ENCODE peak calls at places on chromosomes 7 and 10, in four cellular contexts. D, V, N and J are unnamed samples.

GRCh38 chr10:22505923-22506685 is 160.8 kb downstream of the SPAG6 start:
- DNase-seq in D (no peak), V (no peak), N (peak), J (no peak)

GRCh38 chr7:158735935-158736334 is 31.3 kb upstream of the NCAPG2 start:
- DNase-seq in D (no peak), N (no peak), V (no peak), J (no peak)

GRCh38 chr7:142809671-142810070 is 38.9 kb downstream of the PRSS2 start:
- DNase-seq in V (no peak), D (no peak), N (no peak), J (no peak)

GRCh38 chr10:117860135-117860534 is 186.6 kb downstream of the RAB11FIP2 start:
- DNase-seq in N (no peak), V (no peak), D (no peak), J (no peak)

GRCh38 chr7:1588978-1589377 is 19.1 kb upstream of the PSMG3 start:
- DNase-seq in N (no peak), D (no peak), V (no peak), J (no peak)

GRCh38 chr7:44144426-44144967 is 3.4 kb upstream of the MYL7 start:
- DNase-seq in D (no peak), N (no peak), V (no peak), J (peak)

GRCh38 chr10:17001297-17001744 is 128.3 kb downstream of the CUBN start:
- DNase-seq in V (no peak), N (peak), D (no peak), J (no peak)

GRCh38 chr10:83372646-83373045 is 766.7 kb upstream of the GHITM start:
- DNase-seq in V (no peak), D (no peak), N (no peak), J (no peak)

DNA sequence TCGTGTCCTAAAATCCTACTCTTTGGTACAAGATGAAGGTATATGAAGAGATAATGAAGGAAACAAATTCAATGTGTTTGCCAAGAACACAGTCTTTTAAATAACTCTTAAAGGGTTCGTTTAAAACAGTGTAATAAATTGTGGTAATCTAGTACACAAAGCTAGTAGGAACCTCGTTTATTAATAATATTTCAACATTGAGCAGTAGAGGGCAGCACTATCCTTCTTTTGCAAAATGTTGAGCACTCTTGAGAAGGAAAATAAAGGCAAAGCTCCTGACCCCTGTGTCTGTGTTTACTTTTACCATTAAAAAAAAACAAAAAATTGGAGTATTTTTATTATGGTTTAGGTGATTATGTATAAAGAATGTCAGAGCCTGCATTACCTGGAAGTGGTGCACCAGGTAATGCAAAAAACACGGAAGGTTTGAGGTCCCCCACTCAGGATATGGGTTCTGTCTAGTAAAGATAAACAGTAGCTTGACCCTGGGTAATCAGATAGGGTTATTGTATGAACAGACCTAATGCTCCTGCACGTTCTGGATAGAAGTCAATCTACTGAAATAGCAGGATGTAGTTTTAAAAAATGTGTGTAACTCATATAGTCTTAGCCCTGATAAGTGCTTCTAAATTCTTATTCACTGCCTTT is 5.7 kb upstream of the GOT1 start:
- DNase-seq in N (no peak), D (peak), V (peak), J (no peak)
- TF ChIP-seq CTCF in N (peak), D (peak), V (peak), J (peak)

DNA sequence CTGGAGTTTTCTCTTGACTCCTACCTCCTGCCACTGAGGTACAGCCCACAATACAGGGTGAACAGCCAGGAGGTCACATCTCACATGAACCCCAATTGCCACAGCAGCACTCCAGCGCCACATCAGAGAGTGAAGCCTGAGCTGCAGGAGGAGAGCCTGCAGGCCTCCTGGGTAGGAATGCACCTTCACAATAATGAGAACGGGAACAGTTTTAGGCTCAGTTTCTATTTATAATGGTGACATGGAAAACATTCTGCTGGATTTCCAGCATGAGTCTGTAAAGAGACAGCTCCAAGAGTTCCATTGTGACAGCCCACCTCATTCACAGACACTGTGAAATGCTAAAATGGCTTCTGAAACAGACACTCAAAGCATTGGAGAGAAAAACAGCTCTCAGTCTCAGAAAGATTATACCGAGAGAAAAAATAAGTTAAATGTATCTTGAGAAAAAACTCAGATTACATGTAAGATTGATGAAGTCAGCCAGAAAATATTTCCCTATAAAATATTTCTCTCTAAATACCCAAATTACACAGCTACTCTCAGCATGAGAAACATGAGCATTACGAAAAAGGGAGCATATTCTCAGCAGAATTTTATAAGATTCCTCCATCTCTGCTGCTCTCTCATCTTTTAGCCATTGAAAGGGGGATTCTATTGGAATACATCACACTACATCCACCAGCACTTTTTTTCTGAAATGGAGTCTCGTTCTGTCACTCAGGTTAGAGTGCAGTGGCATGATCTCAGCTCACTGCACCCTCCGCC is 11.3 kb downstream of the ZNF680 start:
- DNase-seq in D (no peak), N (no peak), V (peak), J (no peak)
- H3K4me3 ChIP-seq in D (no peak), N (no peak), V (no peak), J (no peak)

GRCh38 chr10:68110027-68110426 is 739 bp downstream of the MYPN start:
- DNase-seq in N (no peak), V (no peak), D (no peak), J (no peak)
- TF ChIP-seq CTCF in N (no peak), V (no peak), D (no peak), J (no peak)

DNA sequence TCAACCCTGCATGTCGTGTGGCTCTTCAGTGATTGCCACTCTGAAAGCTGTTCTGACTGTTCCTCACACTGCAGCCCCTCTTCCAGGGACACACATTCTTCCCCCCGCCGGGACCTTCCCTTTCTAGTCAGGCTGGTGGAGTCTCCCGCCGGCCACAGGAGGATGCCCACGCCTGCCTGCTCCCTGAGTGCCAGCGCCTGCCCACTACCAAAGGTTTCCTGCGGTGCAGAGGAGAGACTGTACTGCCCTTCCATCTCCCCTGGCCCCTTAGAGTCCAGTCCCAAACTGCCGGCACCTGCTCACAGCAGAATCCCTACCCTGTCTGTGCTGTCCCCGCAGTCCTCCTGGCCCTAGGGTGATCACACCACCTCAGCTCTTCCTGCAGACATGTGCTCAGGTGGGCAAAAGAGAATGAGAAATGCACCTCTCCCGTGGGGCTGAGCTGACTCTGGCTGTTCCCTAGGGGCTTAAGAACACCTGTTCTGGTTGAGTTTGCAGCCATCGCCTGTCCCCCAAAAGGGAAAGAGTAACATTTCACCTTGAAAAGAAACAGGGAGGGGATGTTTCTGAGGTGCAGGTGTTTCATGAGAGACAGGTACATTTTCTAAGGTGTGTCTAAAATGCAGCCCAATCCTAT is 1.4 kb downstream of the PODXL start:
- DNase-seq in N (no peak), V (no peak), D (no peak), J (no peak)
- H3K4me3 ChIP-seq in N (no peak), V (peak), D (no peak), J (peak)

DNA sequence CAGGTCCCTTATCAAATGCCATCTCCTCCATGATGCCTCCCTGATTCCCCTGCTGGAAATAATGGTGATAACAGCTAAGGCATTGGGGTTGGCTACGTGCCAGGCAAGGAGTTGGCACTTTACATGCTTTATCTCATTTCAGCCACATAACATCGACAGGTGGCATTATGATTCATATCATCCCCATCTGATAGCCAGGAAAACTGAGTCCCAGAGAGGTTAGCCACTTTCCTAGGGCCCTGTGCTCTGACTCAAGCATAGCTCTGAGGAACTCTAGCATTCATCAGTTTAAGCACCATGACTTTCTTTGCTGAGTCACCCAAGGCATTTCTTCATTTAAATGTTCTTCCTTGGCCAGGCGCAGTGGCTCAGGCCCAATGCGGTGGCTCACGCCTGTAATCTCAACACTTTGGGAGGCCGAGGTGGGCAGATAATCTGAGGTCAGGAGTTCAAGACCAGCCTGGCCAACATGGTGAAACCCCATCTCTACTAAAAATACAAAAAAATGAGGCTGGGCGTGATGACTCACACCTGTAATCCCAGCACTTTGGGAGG is 6.6 kb downstream of the LEP start:
- DNase-seq in D (no peak), V (no peak), N (no peak), J (no peak)
- TF ChIP-seq CTCF in D (no peak), V (no peak), N (no peak), J (no peak)

DNA sequence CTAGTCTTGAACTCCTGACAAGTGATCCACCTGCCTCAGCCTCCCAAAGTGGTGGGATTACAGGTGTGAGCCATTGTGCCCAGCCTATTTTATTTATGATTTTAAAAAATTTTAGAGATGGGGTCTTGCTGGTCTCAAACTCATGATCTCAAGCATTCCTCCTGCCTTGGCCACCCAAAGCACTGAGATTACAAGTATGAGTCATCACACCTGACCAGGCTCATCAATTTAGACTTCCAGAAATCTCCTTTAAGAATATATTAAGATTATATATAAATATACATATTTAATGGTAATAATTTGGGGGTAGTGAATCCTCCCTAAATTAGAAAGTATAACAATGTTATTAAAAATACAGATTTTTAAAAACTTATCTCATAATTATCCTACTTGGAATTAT is 29.1 kb downstream of the LAMB1 start:
- DNase-seq in D (no peak), N (no peak), V (no peak), J (no peak)
- H3K4me3 ChIP-seq in D (no peak), N (no peak), V (no peak), J (no peak)